ENCODE peak calls at places on chromosomes 4 and X, in six cellular contexts. T, G, M, C, I and Q are unnamed samples. For H3K4me1, the result is how much of the 10 kb centered on the place peaks cover.

GRCh38 chr4:154082760-154083530 is 294.1 kb upstream of the SFRP2 start:
- DNase-seq in T (no peak), G (no peak), M (peak), C (no peak), I (no peak), Q (no peak)

GRCh38 chr4:653831-654525 is 20.1 kb downstream of the ATP5ME start:
- DNase-seq in T (no peak), G (no peak), M (no peak), C (no peak), I (no peak), Q (no peak)

GRCh38 chr4:48898733-48899431 is 7.7 kb downstream of the OCIAD2 start:
- DNase-seq in T (no peak), G (no peak), M (peak), C (no peak), I (no peak), Q (no peak)

GRCh38 chr4:77699731-77700210 is 94.2 kb downstream of the CXCL13 start:
- DNase-seq in T (no peak), G (no peak), M (peak), C (no peak), I (no peak), Q (no peak)

GRCh38 chr4:79759793-79760192 is 313.2 kb downstream of the ANTXR2 start:
- DNase-seq in T (no peak), G (no peak), M (no peak), C (no peak), I (no peak), Q (no peak)

GRCh38 chr4:42618018-42618417 is 38.9 kb downstream of the ATP8A1 start:
- DNase-seq in T (no peak), G (no peak), M (no peak), C (no peak), I (no peak), Q (no peak)

GRCh38 chr4:182105416-182105815 is 137.8 kb upstream of the TENM3 start:
- DNase-seq in T (no peak), G (no peak), M (no peak), C (no peak), I (no peak), Q (no peak)

GRCh38 chrX:70301716-70302115 is 11.8 kb downstream of the KIF4A start:
- DNase-seq in T (no peak), G (no peak), M (no peak), C (no peak), I (no peak), Q (no peak)

GRCh38 chr4:155433636-155434360 is 57.0 kb upstream of the MAP9 start:
- DNase-seq in T (no peak), G (no peak), M (no peak), C (no peak), I (no peak), Q (no peak)

GRCh38 chr4:1381181-1381621 is 25.0 kb downstream of the NKX1-1 start:
- DNase-seq in T (no peak), G (no peak), M (no peak), C (no peak), I (no peak), Q (no peak)

GRCh38 chr4:4384837-4385236 is 2.1 kb upstream of the NSG1 start:
- DNase-seq in T (peak), G (no peak), M (peak), C (no peak), I (no peak), Q (no peak)

GRCh38 chrX:110265624-110266023 is 52.3 kb downstream of the AMMECR1 start:
- DNase-seq in T (no peak), G (no peak), M (no peak), C (no peak), I (no peak), Q (no peak)

GRCh38 chr4:56902703-56903102 is 5.0 kb upstream of the REST start:
- DNase-seq in T (no peak), G (no peak), M (no peak), C (no peak), I (no peak), Q (no peak)

GRCh38 chr4:1403591-1404572 is 2.4 kb downstream of the NKX1-1 start:
- DNase-seq in T (no peak), G (no peak), M (no peak), C (peak), I (no peak), Q (peak)

GRCh38 chrX:111568356-111568755 is 56.9 kb downstream of the SERTM2 start:
- DNase-seq in T (peak), G (no peak), M (peak), C (no peak), I (no peak), Q (no peak)

GRCh38 chrX:41824551-41824950 is 98.8 kb downstream of the CASK start:
- DNase-seq in T (peak), G (no peak), M (no peak), C (no peak), I (no peak), Q (no peak)

GRCh38 chr4:68288046-68288740 is 42.7 kb upstream of the TMPRSS11B start:
- DNase-seq in T (no peak), G (no peak), M (no peak), C (no peak), I (no peak), Q (no peak)

GRCh38 chr4:33724685-33725084 is 2519.6 kb downstream of the ARAP2 start:
- DNase-seq in T (no peak), G (no peak), M (no peak), C (no peak), I (no peak), Q (no peak)

GRCh38 chrX:37912286-37912685 is 64.9 kb upstream of the DYNLT3 start:
- DNase-seq in T (no peak), G (no peak), M (no peak), C (no peak), I (no peak), Q (no peak)

GRCh38 chr4:89056292-89056952 is 563 bp downstream of the FAM13A start:
- DNase-seq in T (no peak), G (no peak), M (no peak), C (no peak), I (no peak), Q (no peak)

GRCh38 chr4:145099653-145100052 is 1.5 kb downstream of the ABCE1 start:
- DNase-seq in T (no peak), G (no peak), M (no peak), C (no peak), I (no peak), Q (no peak)

GRCh38 chrX:154308108-154308946 is 12.7 kb downstream of the TKTL1 start:
- DNase-seq in T (peak), G (peak), M (peak), C (no peak), I (peak), Q (no peak)

GRCh38 chr4:148847544-148847943 is 405.3 kb upstream of the NR3C2 start:
- DNase-seq in T (no peak), G (no peak), M (no peak), C (no peak), I (no peak), Q (no peak)

GRCh38 chr4:37453361-37454262 is 209.1 kb downstream of the NWD2 start:
- DNase-seq in T (no peak), G (no peak), M (peak), C (peak), I (peak), Q (peak)

GRCh38 chrX:24372021-24372763 is 11.8 kb downstream of the SUPT20HL1 start:
- DNase-seq in T (no peak), G (no peak), M (no peak), C (no peak), I (no peak), Q (no peak)

GRCh38 chr4:78081541-78081940 is 24.4 kb downstream of the FRAS1 start:
- DNase-seq in T (no peak), G (no peak), M (no peak), C (no peak), I (no peak), Q (no peak)

GRCh38 chrX:10492250-10492649 is 128.1 kb downstream of the MID1 start:
- DNase-seq in T (no peak), G (no peak), M (no peak), C (no peak), I (no peak), Q (no peak)

GRCh38 chr4:114263233-114263632 is 283.8 kb upstream of the ARSJ start:
- DNase-seq in T (no peak), G (no peak), M (no peak), C (no peak), I (no peak), Q (no peak)

GRCh38 chr4:48699470-48699869 is 80.6 kb downstream of the FRYL start:
- DNase-seq in T (peak), G (no peak), M (no peak), C (no peak), I (no peak), Q (no peak)

DNA sequence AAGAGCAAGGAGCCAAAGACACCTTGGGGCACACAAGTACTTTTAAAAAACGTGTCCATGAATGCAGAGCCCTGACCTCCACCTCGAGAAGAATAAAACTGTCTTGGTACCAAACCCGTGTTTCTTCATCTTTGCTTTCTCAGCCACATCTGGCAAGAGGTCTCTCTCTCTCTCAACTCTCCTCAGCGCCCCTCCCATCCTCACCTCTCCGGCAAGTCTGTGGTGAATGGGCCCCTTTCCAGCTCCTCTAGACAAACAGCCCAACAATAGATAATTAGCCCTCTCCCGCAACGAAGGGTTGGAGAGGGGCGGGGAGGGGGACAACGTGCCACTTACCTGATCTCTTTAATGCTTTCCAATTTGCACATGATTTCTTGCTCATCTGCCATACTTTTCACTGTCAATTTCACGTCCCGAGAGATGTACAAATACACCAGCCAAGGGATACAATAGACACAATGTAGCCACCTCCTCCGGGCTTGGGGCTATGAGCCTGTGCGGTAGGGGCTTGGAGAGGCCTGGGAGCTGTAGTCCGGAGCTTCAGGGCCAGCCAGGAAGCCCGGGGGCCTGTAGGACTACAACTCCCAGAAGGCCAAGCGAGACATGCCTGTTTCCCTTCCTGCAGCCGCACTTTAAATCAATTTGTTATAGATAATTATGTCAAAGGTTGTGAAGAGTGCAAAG is at the start of gene ZC4H2:
- DNase-seq in T (peak), G (peak), M (peak), C (peak), I (peak), Q (peak)
- TF ChIP-seq POLR2AphosphoS5 in T (peak), G (no peak), M (no peak), C (no peak), I (peak), Q (no peak)

DNA sequence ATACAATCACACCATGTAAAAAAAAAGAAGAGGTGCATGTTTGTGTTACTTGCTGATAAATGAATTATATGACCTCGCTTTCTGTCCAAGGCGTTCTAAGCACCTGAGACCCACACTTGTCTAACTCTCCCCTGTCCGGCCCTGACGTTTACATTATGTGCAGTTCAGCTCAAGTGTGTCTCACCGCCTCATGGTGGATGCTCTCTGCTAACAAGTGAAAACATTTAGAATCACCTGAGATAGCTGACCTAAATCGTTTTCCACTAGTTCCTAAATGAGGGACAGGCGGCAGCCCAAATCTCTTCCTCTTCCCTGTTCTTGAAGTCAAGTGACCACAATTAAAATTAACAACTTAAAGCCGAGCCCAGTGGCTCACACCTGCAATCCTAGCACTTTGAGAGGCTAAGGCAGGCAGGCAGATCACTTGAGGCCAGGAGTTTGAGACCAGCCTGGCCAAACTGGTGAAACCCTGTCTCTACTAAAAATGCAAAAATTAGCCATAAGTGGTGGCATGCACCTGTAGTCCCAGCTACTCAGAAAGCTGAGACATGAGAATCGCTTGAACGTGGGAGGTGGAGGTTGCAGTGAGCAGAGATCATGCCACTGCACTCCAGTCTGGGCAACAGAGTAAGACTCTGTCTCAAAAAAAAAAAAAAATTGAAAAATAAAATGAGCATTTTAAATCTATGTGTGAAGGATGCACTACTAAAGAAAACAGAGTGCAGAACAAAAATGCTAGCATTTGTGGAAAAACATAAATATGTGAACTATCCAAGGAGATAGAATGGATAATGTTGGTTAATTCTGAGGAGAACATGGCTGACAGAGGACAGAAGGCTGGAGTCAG is 3.9 kb upstream of the TIFA start:
- DNase-seq in T (no peak), G (no peak), M (no peak), C (no peak), I (no peak), Q (no peak)
- TF ChIP-seq POLR2A in T (no peak), G (no peak), M (no peak), C (no peak), I (no peak), Q (no peak)

DNA sequence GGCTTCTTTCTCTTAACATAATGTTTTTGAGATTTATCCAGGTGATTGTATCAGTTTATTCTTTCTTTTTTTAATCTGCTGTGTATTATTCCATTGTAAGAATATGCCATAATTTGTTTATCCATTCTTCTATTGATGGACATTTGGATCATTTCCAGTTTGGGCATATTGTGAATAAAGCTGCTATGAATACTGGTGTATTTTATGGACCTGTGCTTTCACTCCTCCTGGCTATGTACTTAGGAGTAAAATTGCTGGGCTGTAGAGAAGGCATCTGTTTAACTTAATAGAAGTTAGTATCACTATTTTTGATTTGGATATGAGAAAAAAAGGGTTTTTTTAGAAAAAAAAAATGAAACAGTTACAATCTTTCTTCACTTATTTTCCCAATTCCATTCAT is 50.0 kb upstream of the FAM9C start:
- DNase-seq in T (no peak), G (no peak), M (no peak), C (no peak), I (no peak), Q (no peak)
- H3K4me1 ChIP-seq in T (under half), G (under half), M (under half), C (under half), I (under half), Q (under half)

GRCh38 chr4:38728651-38729141 is 54.1 kb downstream of the TLR10 start:
- DNase-seq in T (peak), G (no peak), M (peak), C (no peak), I (peak), Q (peak)

GRCh38 chr4:38723726-38724506 is 58.9 kb downstream of the TLR10 start:
- DNase-seq in T (no peak), G (no peak), M (peak), C (no peak), I (no peak), Q (no peak)

GRCh38 chr4:38723114-38723513 is 59.1 kb downstream of the KLF3 start:
- DNase-seq in T (no peak), G (no peak), M (no peak), C (no peak), I (no peak), Q (no peak)

DNA sequence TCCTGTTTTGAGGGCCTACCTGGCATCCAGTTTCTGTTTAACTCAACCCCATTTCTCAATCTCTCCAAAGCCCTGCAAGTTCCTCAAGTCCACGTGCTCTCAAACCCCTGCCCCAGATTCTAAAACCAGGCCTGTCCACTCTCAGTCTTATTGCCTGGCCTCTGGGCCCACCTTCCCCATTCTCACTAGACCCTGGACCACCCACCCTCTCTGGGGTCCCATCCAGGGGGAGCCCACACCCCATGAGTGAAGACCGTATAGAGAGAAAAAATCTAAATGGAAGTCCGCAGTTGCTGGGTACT is 58.3 kb downstream of the TLR10 start:
- DNase-seq in T (no peak), G (no peak), M (no peak), C (no peak), I (no peak), Q (no peak)
- TF ChIP-seq POLR2AphosphoS5 in T (no peak), G (no peak), M (no peak), C (no peak), I (no peak), Q (no peak)

DNA sequence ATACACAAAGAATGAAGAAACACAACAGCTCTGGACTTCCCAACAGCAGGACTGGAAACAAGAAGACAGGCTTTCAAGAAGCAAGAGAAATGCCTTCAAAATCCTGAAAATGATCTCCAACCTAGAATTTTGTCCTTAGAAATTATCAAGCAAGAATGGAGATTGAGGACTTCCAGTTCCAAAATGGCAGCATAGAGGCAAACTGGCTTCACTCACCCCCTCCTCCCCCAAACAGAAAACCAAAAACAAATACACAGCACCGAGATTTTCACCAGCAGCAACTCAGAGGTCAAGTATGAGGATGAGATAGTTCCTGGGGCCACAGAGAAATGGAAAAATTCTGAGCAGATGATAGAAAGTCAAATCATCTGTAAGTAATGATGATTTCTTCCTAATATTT is 40.5 kb upstream of the LRBA start:
- DNase-seq in T (no peak), G (no peak), M (no peak), C (no peak), I (no peak), Q (no peak)
- TF ChIP-seq POLR2A in T (no peak), G (no peak), M (no peak), C (no peak), I (no peak), Q (no peak)

GRCh38 chr4:137700751-137701150 is 168.5 kb upstream of the PCDH18 start:
- DNase-seq in T (no peak), G (no peak), M (no peak), C (no peak), I (no peak), Q (no peak)
- H3K4me1 ChIP-seq in T (under half), G (under half), M (under half), C (under half), I (under half), Q (under half)

DNA sequence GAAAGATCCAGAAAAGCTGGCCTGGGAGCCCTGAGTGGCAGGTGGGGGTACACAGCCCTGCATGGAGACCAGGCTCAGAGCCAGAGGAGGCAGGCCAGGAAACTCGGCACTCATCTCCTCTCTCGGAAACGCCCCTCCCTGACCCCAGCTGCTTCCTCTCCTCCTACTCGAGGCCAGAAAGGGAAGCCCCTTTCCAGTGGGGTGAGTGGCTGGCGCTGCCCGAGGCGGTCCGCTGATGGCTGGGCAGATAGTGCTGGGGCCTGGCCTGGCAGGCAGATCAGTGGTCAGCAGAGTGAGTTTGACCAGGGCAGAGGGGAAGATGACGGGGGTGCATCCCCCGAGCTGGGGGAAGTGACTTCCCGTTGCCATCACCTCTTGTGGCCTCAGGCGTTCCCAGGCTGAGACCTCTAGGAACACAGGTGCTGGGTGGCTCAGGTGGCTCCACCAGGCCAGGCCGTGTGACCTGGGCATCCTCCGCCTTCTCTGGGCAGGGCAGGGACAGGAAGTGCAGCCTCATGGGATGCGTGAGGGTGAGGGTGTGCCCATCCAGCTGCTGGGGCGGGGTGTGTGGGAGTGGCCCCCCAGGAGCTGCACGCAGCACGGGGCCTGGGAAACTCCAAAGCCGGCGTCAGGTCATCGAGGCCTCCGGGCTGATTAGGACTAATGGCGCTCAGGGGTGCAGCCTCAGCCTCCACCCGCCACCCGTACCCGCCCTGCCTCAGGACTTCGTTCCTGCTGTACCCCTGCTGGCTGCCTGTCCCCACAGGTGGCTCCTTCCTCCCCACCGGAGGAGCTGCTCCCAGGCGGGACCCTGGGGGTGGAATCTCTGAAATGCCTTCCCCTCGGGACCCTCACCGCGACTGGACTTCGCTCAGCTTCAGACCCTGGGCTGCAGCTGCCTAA is 5.8 kb downstream of the SH3BP2 start:
- DNase-seq in T (no peak), G (peak), M (no peak), C (no peak), I (no peak), Q (peak)
- TF ChIP-seq POLR2AphosphoS5 in T (no peak), G (no peak), M (no peak), C (peak), I (no peak), Q (peak)

GRCh38 chrX:19870206-19870605 is 17.2 kb downstream of the SH3KBP1 start:
- DNase-seq in T (no peak), G (no peak), M (no peak), C (no peak), I (no peak), Q (no peak)
- TF ChIP-seq POLR2A in T (no peak), G (no peak), M (no peak), C (no peak), I (no peak), Q (no peak)

GRCh38 chr4:95105983-95106382 is 348.2 kb downstream of the BMPR1B start:
- DNase-seq in T (no peak), G (no peak), M (no peak), C (no peak), I (no peak), Q (no peak)
- H3K4me1 ChIP-seq in T (under half), G (under half), M (under half), C (under half), I (under half), Q (under half)